ENCODE peak calls at places on chromosome 18, in four cellular contexts. One of them, this sample, is unnamed.

GRCh38 chr18:39555511-39555910 is 1989.9 kb upstream of the CELF4 start:
- DNase-seq in GM12864: no peak
- DNase-seq in cardiac fibroblast: no peak
- DNase-seq in foreskin fibroblast: no peak
- DNase-seq in this sample: no peak

GRCh38 chr18:13405305-13406038 is 186.9 kb downstream of the LDLRAD4 start:
- DNase-seq in GM12864: no peak
- DNase-seq in cardiac fibroblast: no peak
- DNase-seq in foreskin fibroblast: no peak
- DNase-seq in this sample: no peak

GRCh38 chr18:33781429-33781828 is 203.4 kb downstream of the ASXL3 start:
- DNase-seq in GM12864: no peak
- DNase-seq in cardiac fibroblast: no peak
- DNase-seq in foreskin fibroblast: no peak
- DNase-seq in this sample: no peak

GRCh38 chr18:43893001-43893637 is 615.8 kb upstream of the SYT4 start:
- DNase-seq in GM12864: no peak
- DNase-seq in cardiac fibroblast: peak; percentile 76
- DNase-seq in foreskin fibroblast: peak; percentile 97
- DNase-seq in this sample: peak; percentile 99

GRCh38 chr18:29361843-29362242 is 1184.9 kb upstream of the CDH2 start:
- DNase-seq in GM12864: no peak
- DNase-seq in cardiac fibroblast: no peak
- DNase-seq in foreskin fibroblast: no peak
- DNase-seq in this sample: no peak

GRCh38 chr18:78875268-78875997 is 104.2 kb upstream of the SALL3 start:
- DNase-seq in GM12864: no peak
- DNase-seq in cardiac fibroblast: peak; percentile 16
- DNase-seq in foreskin fibroblast: no peak
- DNase-seq in this sample: no peak

GRCh38 chr18:13321923-13322322 is 103.4 kb downstream of the LDLRAD4 start:
- DNase-seq in GM12864: no peak
- DNase-seq in cardiac fibroblast: no peak
- DNase-seq in foreskin fibroblast: peak; percentile 5
- DNase-seq in this sample: no peak

GRCh38 chr18:13235326-13235937 is 16.9 kb downstream of the LDLRAD4 start:
- DNase-seq in GM12864: no peak
- DNase-seq in cardiac fibroblast: no peak
- DNase-seq in foreskin fibroblast: no peak
- DNase-seq in this sample: no peak

GRCh38 chr18:32530947-32531651 is 60.4 kb upstream of the GAREM1 start:
- DNase-seq in GM12864: no peak
- DNase-seq in cardiac fibroblast: peak; percentile 44
- DNase-seq in foreskin fibroblast: no peak
- DNase-seq in this sample: peak; percentile 74

GRCh38 chr18:2303517-2304238 is 267.6 kb downstream of the METTL4 start:
- DNase-seq in GM12864: no peak
- DNase-seq in cardiac fibroblast: peak; percentile 32
- DNase-seq in foreskin fibroblast: peak; percentile 47
- DNase-seq in this sample: no peak

GRCh38 chr18:75475228-75475627 is 47.7 kb upstream of the SMIM21 start:
- DNase-seq in GM12864: no peak
- DNase-seq in cardiac fibroblast: peak; percentile 86
- DNase-seq in foreskin fibroblast: peak; percentile 94
- DNase-seq in this sample: no peak

GRCh38 chr18:35267809-35268208 is 22.2 kb downstream of the ZSCAN30 start:
- DNase-seq in GM12864: no peak
- DNase-seq in cardiac fibroblast: no peak
- DNase-seq in foreskin fibroblast: no peak
- DNase-seq in this sample: no peak

GRCh38 chr18:28161608-28162599 is 15.0 kb downstream of the CDH2 start:
- DNase-seq in GM12864: no peak
- DNase-seq in cardiac fibroblast: no peak
- DNase-seq in foreskin fibroblast: peak; percentile 81
- DNase-seq in this sample: peak; percentile 78

GRCh38 chr18:49127606-49128190 is 176.9 kb upstream of the SMAD7 start:
- DNase-seq in GM12864: no peak
- DNase-seq in cardiac fibroblast: no peak
- DNase-seq in foreskin fibroblast: no peak
- DNase-seq in this sample: no peak

GRCh38 chr18:13710460-13710859 is 15.9 kb downstream of the FAM210A start:
- DNase-seq in GM12864: no peak
- DNase-seq in cardiac fibroblast: no peak
- DNase-seq in foreskin fibroblast: no peak
- DNase-seq in this sample: no peak

GRCh38 chr18:31042391-31043181 is at the start of gene DSC3:
- DNase-seq in GM12864: no peak
- DNase-seq in cardiac fibroblast: peak; percentile 66
- DNase-seq in foreskin fibroblast: peak; percentile 0
- DNase-seq in this sample: no peak

GRCh38 chr18:39571511-39571910 is 2005.9 kb upstream of the CELF4 start:
- DNase-seq in GM12864: no peak
- DNase-seq in cardiac fibroblast: peak; percentile 48
- DNase-seq in foreskin fibroblast: peak; percentile 52
- DNase-seq in this sample: peak; percentile 3

GRCh38 chr18:26436176-26437031 is 111.9 kb downstream of the KCTD1 start:
- DNase-seq in GM12864: no peak
- DNase-seq in cardiac fibroblast: peak; percentile 73
- DNase-seq in foreskin fibroblast: peak; percentile 81
- DNase-seq in this sample: peak; percentile 71

GRCh38 chr18:36451454-36452251 is 154.1 kb downstream of the FHOD3 start:
- DNase-seq in GM12864: no peak
- DNase-seq in cardiac fibroblast: no peak
- DNase-seq in foreskin fibroblast: peak; percentile 30
- DNase-seq in this sample: no peak

GRCh38 chr18:44680271-44681038 is at the start of gene SETBP1:
- DNase-seq in GM12864: no peak
- DNase-seq in cardiac fibroblast: peak; percentile 54
- DNase-seq in foreskin fibroblast: peak; percentile 76
- DNase-seq in this sample: peak; percentile 44

GRCh38 chr18:23574611-23575308 is 11.5 kb downstream of the NPC1 start:
- DNase-seq in GM12864: no peak
- DNase-seq in cardiac fibroblast: no peak
- DNase-seq in foreskin fibroblast: no peak
- DNase-seq in this sample: no peak

GRCh38 chr18:47985837-47986236 is 55.4 kb upstream of the SMAD2 start:
- DNase-seq in GM12864: no peak
- DNase-seq in cardiac fibroblast: no peak
- DNase-seq in foreskin fibroblast: no peak
- DNase-seq in this sample: no peak

GRCh38 chr18:57970356-57971095 is 73.5 kb upstream of the NEDD4L start:
- DNase-seq in GM12864: no peak
- DNase-seq in cardiac fibroblast: no peak
- DNase-seq in foreskin fibroblast: no peak
- DNase-seq in this sample: no peak

DNA sequence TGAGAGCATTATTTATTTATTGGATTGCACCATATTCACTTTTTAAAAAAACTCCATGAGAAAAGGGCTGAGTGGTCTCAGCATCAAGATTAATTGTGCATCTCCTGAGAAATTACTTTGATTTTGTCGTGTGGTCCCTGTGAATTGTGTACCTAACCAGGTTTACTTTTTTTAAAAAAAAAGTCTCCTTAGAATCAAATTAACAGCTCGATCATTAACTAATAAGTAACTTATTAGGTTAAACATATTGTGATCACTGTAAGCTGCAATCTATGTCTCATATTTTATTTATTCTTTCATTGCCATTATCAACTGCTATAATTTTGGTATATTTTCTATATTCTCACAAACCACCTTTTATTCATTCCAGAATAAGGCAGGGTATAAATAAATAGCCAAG is 318.2 kb downstream of the ADCYAP1 start:
- DNase-seq in GM12864: no peak
- DNase-seq in cardiac fibroblast: no peak
- DNase-seq in foreskin fibroblast: no peak
- DNase-seq in this sample: no peak
- TF ChIP-seq CTCF in GM12864: no peak
- TF ChIP-seq CTCF in cardiac fibroblast: no peak
- TF ChIP-seq CTCF in foreskin fibroblast: no peak
- TF ChIP-seq CTCF in this sample: no peak

GRCh38 chr18:10290244-10291240 is 163.9 kb upstream of the APCDD1 start:
- DNase-seq in GM12864: no peak
- DNase-seq in cardiac fibroblast: peak; percentile 55
- DNase-seq in foreskin fibroblast: peak; percentile 82
- DNase-seq in this sample: no peak
- H3K4me3 ChIP-seq in GM12864: no peak overlapping the region
- H3K4me3 ChIP-seq in cardiac fibroblast: no peak overlapping the region
- H3K4me3 ChIP-seq in foreskin fibroblast: no peak overlapping the region
- H3K4me3 ChIP-seq in this sample: no peak overlapping the region

GRCh38 chr18:67590571-67591141 is 74.1 kb upstream of the DSEL start:
- DNase-seq in GM12864: no peak
- DNase-seq in cardiac fibroblast: peak; percentile 45
- DNase-seq in foreskin fibroblast: peak; percentile 57
- DNase-seq in this sample: no peak
- TF ChIP-seq CTCF in GM12864: no peak
- TF ChIP-seq CTCF in cardiac fibroblast: peak; percentile 8
- TF ChIP-seq CTCF in foreskin fibroblast: peak; percentile 3
- TF ChIP-seq CTCF in this sample: peak; percentile 20

DNA sequence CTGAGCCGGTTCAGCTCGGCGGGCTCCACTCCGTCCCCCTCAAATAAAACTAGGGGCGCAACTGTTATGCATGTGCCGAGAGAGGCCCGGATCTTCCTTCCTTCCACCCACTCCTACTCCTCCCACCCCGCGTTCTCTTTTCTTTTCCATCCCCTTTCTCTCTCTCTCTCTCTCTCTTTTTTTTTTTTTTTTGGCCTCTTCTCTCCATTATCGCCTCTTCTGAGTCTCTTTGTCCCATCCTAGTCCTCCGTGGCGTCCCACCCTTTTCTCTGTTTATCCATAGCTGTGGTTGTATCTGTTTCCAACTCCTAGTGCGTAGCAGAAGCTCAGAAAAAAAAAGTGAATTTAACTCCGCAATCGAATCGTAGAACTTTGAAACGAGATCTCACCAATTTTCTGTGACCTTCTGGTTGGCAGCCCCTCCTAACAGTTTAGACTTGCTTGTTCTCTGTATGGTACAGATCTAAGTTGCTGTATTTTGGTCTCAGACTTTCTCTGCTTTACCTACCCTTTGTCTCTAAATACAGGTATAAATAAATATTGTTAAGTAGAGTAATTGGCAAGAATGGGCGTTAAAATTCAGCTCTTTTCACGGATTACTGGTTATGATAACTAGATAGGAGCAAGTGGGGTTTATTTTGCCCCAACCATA is 3.6 kb downstream of the RAX start:
- DNase-seq in GM12864: no peak
- DNase-seq in cardiac fibroblast: no peak
- DNase-seq in foreskin fibroblast: no peak
- DNase-seq in this sample: no peak
- H3K4me3 ChIP-seq in GM12864: no peak overlapping the region
- H3K4me3 ChIP-seq in cardiac fibroblast: no peak overlapping the region
- H3K4me3 ChIP-seq in foreskin fibroblast: no peak overlapping the region
- H3K4me3 ChIP-seq in this sample: no peak overlapping the region

DNA sequence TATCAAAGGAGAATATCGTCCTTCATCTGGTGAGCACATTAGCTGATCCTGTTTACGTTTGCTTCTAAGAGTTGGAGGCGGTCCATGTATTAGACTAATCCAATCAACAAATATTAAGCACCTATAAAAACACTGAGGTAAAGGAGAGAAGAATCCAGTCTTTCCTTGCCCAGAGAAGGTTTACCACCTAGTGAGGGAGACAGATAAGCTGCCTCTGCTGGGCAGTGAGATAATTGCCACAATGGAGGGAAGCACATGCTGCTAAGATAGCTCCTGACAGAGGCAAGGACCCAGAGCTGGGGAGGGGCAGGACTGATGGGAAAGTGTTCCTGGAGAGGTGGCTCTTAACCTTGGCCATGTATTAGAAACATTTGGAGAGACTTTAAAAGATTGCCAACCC is 36.7 kb upstream of the ST8SIA5 start:
- DNase-seq in GM12864: no peak
- DNase-seq in cardiac fibroblast: no peak
- DNase-seq in foreskin fibroblast: no peak
- DNase-seq in this sample: no peak
- TF ChIP-seq CTCF in GM12864: no peak
- TF ChIP-seq CTCF in cardiac fibroblast: no peak
- TF ChIP-seq CTCF in foreskin fibroblast: no peak
- TF ChIP-seq CTCF in this sample: peak; percentile 9